ENCODE peak calls at places on chromosomes 11 and 22, in nine cellular contexts. One of them, this sample, is unnamed.

GRCh38 chr11:121587182-121587581 is 134.4 kb upstream of the SORL1-AS1 start:
- DNase-seq in B cell: no peak
- DNase-seq in CD8-positive, alpha-beta T cell: no peak
- DNase-seq in CD4-positive, alpha-beta T cell: no peak
- DNase-seq in mammary epithelial cell: no peak
- DNase-seq in GM23338: no peak
- DNase-seq in tibial artery: no peak
- DNase-seq in prostate gland: no peak
- DNase-seq in K562: no peak
- DNase-seq in this sample: no peak

GRCh38 chr22:38724926-38725571 is 19.3 kb downstream of the GTPBP1 start:
- DNase-seq in B cell: peak
- DNase-seq in CD8-positive, alpha-beta T cell: no peak
- DNase-seq in CD4-positive, alpha-beta T cell: no peak
- DNase-seq in mammary epithelial cell: peak
- DNase-seq in GM23338: peak
- DNase-seq in tibial artery: no peak
- DNase-seq in prostate gland: no peak
- DNase-seq in K562: peak
- DNase-seq in this sample: peak

GRCh38 chr22:27534720-27535125 is 266.8 kb downstream of the MN1 start:
- DNase-seq in B cell: no peak
- DNase-seq in CD8-positive, alpha-beta T cell: no peak
- DNase-seq in CD4-positive, alpha-beta T cell: no peak
- DNase-seq in mammary epithelial cell: no peak
- DNase-seq in GM23338: no peak
- DNase-seq in tibial artery: no peak
- DNase-seq in prostate gland: no peak
- DNase-seq in K562: no peak
- DNase-seq in this sample: no peak

GRCh38 chr11:91837649-91838330 is 386.8 kb upstream of the FAT3 start:
- DNase-seq in B cell: no peak
- DNase-seq in CD8-positive, alpha-beta T cell: no peak
- DNase-seq in CD4-positive, alpha-beta T cell: no peak
- DNase-seq in mammary epithelial cell: no peak
- DNase-seq in GM23338: no peak
- DNase-seq in tibial artery: no peak
- DNase-seq in prostate gland: no peak
- DNase-seq in K562: no peak
- DNase-seq in this sample: no peak

GRCh38 chr11:12800032-12800671 is 125.9 kb downstream of the TEAD1 start:
- DNase-seq in B cell: no peak
- DNase-seq in CD8-positive, alpha-beta T cell: no peak
- DNase-seq in CD4-positive, alpha-beta T cell: no peak
- DNase-seq in mammary epithelial cell: peak
- DNase-seq in GM23338: peak
- DNase-seq in tibial artery: no peak
- DNase-seq in prostate gland: peak
- DNase-seq in K562: peak
- DNase-seq in this sample: no peak

GRCh38 chr11:13784848-13785247 is 116.4 kb downstream of the FAR1 start:
- DNase-seq in B cell: no peak
- DNase-seq in CD8-positive, alpha-beta T cell: no peak
- DNase-seq in CD4-positive, alpha-beta T cell: no peak
- DNase-seq in mammary epithelial cell: no peak
- DNase-seq in GM23338: no peak
- DNase-seq in tibial artery: no peak
- DNase-seq in prostate gland: peak
- DNase-seq in K562: no peak
- DNase-seq in this sample: no peak

GRCh38 chr11:100831929-100832480 is 144.9 kb downstream of the ARHGAP42 start:
- DNase-seq in B cell: no peak
- DNase-seq in CD8-positive, alpha-beta T cell: no peak
- DNase-seq in CD4-positive, alpha-beta T cell: no peak
- DNase-seq in mammary epithelial cell: no peak
- DNase-seq in GM23338: no peak
- DNase-seq in tibial artery: peak
- DNase-seq in prostate gland: no peak
- DNase-seq in K562: no peak
- DNase-seq in this sample: no peak

GRCh38 chr11:32029721-32030120 is 61.2 kb upstream of the RCN1 start:
- DNase-seq in B cell: no peak
- DNase-seq in CD8-positive, alpha-beta T cell: no peak
- DNase-seq in CD4-positive, alpha-beta T cell: no peak
- DNase-seq in mammary epithelial cell: no peak
- DNase-seq in GM23338: no peak
- DNase-seq in tibial artery: no peak
- DNase-seq in prostate gland: no peak
- DNase-seq in K562: no peak
- DNase-seq in this sample: no peak

GRCh38 chr11:2259897-2260451 is 10.4 kb downstream of the ASCL2 start:
- DNase-seq in B cell: no peak
- DNase-seq in CD8-positive, alpha-beta T cell: peak
- DNase-seq in CD4-positive, alpha-beta T cell: no peak
- DNase-seq in mammary epithelial cell: no peak
- DNase-seq in GM23338: no peak
- DNase-seq in tibial artery: no peak
- DNase-seq in prostate gland: peak
- DNase-seq in K562: no peak
- DNase-seq in this sample: no peak

GRCh38 chr11:95682552-95682951 is 107.0 kb downstream of the FAM76B start:
- DNase-seq in B cell: no peak
- DNase-seq in CD8-positive, alpha-beta T cell: no peak
- DNase-seq in CD4-positive, alpha-beta T cell: no peak
- DNase-seq in mammary epithelial cell: peak
- DNase-seq in GM23338: no peak
- DNase-seq in tibial artery: no peak
- DNase-seq in prostate gland: no peak
- DNase-seq in K562: no peak
- DNase-seq in this sample: no peak

GRCh38 chr11:65383778-65384177 is 1.3 kb upstream of the SLC25A45 start:
- DNase-seq in B cell: no peak
- DNase-seq in CD8-positive, alpha-beta T cell: no peak
- DNase-seq in CD4-positive, alpha-beta T cell: no peak
- DNase-seq in mammary epithelial cell: no peak
- DNase-seq in GM23338: no peak
- DNase-seq in tibial artery: no peak
- DNase-seq in prostate gland: no peak
- DNase-seq in K562: no peak
- DNase-seq in this sample: no peak

GRCh38 chr11:47399860-47400812 is 8.3 kb upstream of the SLC39A13 start:
- DNase-seq in B cell: peak
- DNase-seq in CD8-positive, alpha-beta T cell: peak
- DNase-seq in CD4-positive, alpha-beta T cell: no peak
- DNase-seq in mammary epithelial cell: no peak
- DNase-seq in GM23338: peak
- DNase-seq in tibial artery: peak
- DNase-seq in prostate gland: no peak
- DNase-seq in K562: peak
- DNase-seq in this sample: no peak

GRCh38 chr11:70270877-70271634 is 566 bp downstream of the PPFIA1 start:
- DNase-seq in B cell: no peak
- DNase-seq in CD8-positive, alpha-beta T cell: no peak
- DNase-seq in CD4-positive, alpha-beta T cell: peak
- DNase-seq in mammary epithelial cell: peak
- DNase-seq in GM23338: peak
- DNase-seq in tibial artery: no peak
- DNase-seq in prostate gland: no peak
- DNase-seq in K562: peak
- DNase-seq in this sample: peak

GRCh38 chr11:44955019-44955738 is 4.5 kb upstream of the TP53I11 start:
- DNase-seq in B cell: no peak
- DNase-seq in CD8-positive, alpha-beta T cell: no peak
- DNase-seq in CD4-positive, alpha-beta T cell: no peak
- DNase-seq in mammary epithelial cell: no peak
- DNase-seq in GM23338: no peak
- DNase-seq in tibial artery: peak
- DNase-seq in prostate gland: no peak
- DNase-seq in K562: peak
- DNase-seq in this sample: peak

GRCh38 chr11:102318469-102318868 is 1.2 kb downstream of the BIRC3 start:
- DNase-seq in B cell: peak
- DNase-seq in CD8-positive, alpha-beta T cell: peak
- DNase-seq in CD4-positive, alpha-beta T cell: peak
- DNase-seq in mammary epithelial cell: peak
- DNase-seq in GM23338: no peak
- DNase-seq in tibial artery: no peak
- DNase-seq in prostate gland: no peak
- DNase-seq in K562: no peak
- DNase-seq in this sample: no peak

GRCh38 chr11:1192741-1193325 is 30.0 kb upstream of the MUC5B start:
- DNase-seq in B cell: peak
- DNase-seq in CD8-positive, alpha-beta T cell: no peak
- DNase-seq in CD4-positive, alpha-beta T cell: peak
- DNase-seq in mammary epithelial cell: no peak
- DNase-seq in GM23338: no peak
- DNase-seq in tibial artery: no peak
- DNase-seq in prostate gland: no peak
- DNase-seq in K562: no peak
- DNase-seq in this sample: no peak

GRCh38 chr11:3346587-3346986 is 32.4 kb downstream of the ZNF195 start:
- DNase-seq in B cell: no peak
- DNase-seq in CD8-positive, alpha-beta T cell: no peak
- DNase-seq in CD4-positive, alpha-beta T cell: no peak
- DNase-seq in mammary epithelial cell: no peak
- DNase-seq in GM23338: no peak
- DNase-seq in tibial artery: no peak
- DNase-seq in prostate gland: no peak
- DNase-seq in K562: no peak
- DNase-seq in this sample: no peak

GRCh38 chr11:66470015-66470414 is 3.3 kb downstream of the PELI3 start:
- DNase-seq in B cell: no peak
- DNase-seq in CD8-positive, alpha-beta T cell: no peak
- DNase-seq in CD4-positive, alpha-beta T cell: no peak
- DNase-seq in mammary epithelial cell: no peak
- DNase-seq in GM23338: peak
- DNase-seq in tibial artery: no peak
- DNase-seq in prostate gland: no peak
- DNase-seq in K562: no peak
- DNase-seq in this sample: no peak
- TF ChIP-seq CTCF in B cell: no peak
- TF ChIP-seq CTCF in CD8-positive, alpha-beta T cell: no peak
- TF ChIP-seq CTCF in CD4-positive, alpha-beta T cell: no peak
- TF ChIP-seq CTCF in mammary epithelial cell: no peak
- TF ChIP-seq CTCF in GM23338: no peak
- TF ChIP-seq CTCF in tibial artery: no peak
- TF ChIP-seq CTCF in prostate gland: no peak
- TF ChIP-seq CTCF in K562: no peak
- TF ChIP-seq CTCF in this sample: no peak

GRCh38 chr11:88886796-88887195 is 179.0 kb downstream of the GRM5 start:
- DNase-seq in B cell: no peak
- DNase-seq in CD8-positive, alpha-beta T cell: peak
- DNase-seq in CD4-positive, alpha-beta T cell: peak
- DNase-seq in mammary epithelial cell: peak
- DNase-seq in GM23338: peak
- DNase-seq in tibial artery: no peak
- DNase-seq in prostate gland: no peak
- DNase-seq in K562: peak
- DNase-seq in this sample: peak
- TF ChIP-seq CTCF in B cell: no peak
- TF ChIP-seq CTCF in CD8-positive, alpha-beta T cell: peak
- TF ChIP-seq CTCF in CD4-positive, alpha-beta T cell: peak
- TF ChIP-seq CTCF in mammary epithelial cell: peak
- TF ChIP-seq CTCF in GM23338: peak
- TF ChIP-seq CTCF in tibial artery: no peak
- TF ChIP-seq CTCF in prostate gland: no peak
- TF ChIP-seq CTCF in K562: peak
- TF ChIP-seq CTCF in this sample: peak

DNA sequence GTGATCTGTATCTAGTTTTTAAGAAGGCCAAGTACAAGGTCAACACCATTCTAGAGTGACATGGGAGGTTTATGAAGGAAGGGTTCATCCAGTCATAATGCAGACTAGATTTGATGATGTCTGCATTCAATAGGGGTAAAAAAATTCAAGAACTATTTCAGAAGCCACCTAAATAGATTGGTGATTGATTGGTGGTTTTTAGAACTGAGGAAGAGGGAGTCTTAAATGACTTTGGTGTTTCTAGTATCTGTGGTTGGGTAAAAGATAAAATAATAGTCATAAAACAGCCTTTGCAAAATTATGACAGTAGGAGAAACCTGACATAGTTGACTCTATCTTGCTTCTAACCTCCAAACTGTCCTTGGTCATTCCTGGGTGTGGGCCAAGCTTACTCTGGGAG is 114.1 kb downstream of the OPCML start:
- DNase-seq in B cell: no peak
- DNase-seq in CD8-positive, alpha-beta T cell: no peak
- DNase-seq in CD4-positive, alpha-beta T cell: no peak
- DNase-seq in mammary epithelial cell: no peak
- DNase-seq in GM23338: no peak
- DNase-seq in tibial artery: no peak
- DNase-seq in prostate gland: no peak
- DNase-seq in K562: no peak
- DNase-seq in this sample: no peak
- TF ChIP-seq CTCF in B cell: no peak
- TF ChIP-seq CTCF in CD8-positive, alpha-beta T cell: no peak
- TF ChIP-seq CTCF in CD4-positive, alpha-beta T cell: no peak
- TF ChIP-seq CTCF in mammary epithelial cell: no peak
- TF ChIP-seq CTCF in GM23338: no peak
- TF ChIP-seq CTCF in tibial artery: no peak
- TF ChIP-seq CTCF in prostate gland: no peak
- TF ChIP-seq CTCF in K562: no peak
- TF ChIP-seq CTCF in this sample: no peak

GRCh38 chr22:46534901-46535630 is 2.4 kb downstream of the CELSR1 start:
- DNase-seq in B cell: no peak
- DNase-seq in CD8-positive, alpha-beta T cell: no peak
- DNase-seq in CD4-positive, alpha-beta T cell: no peak
- DNase-seq in mammary epithelial cell: no peak
- DNase-seq in GM23338: no peak
- DNase-seq in tibial artery: no peak
- DNase-seq in prostate gland: no peak
- DNase-seq in K562: no peak
- DNase-seq in this sample: no peak

GRCh38 chr22:46531776-46532175 is 5.6 kb downstream of the CELSR1 start:
- DNase-seq in B cell: no peak
- DNase-seq in CD8-positive, alpha-beta T cell: no peak
- DNase-seq in CD4-positive, alpha-beta T cell: no peak
- DNase-seq in mammary epithelial cell: no peak
- DNase-seq in GM23338: no peak
- DNase-seq in tibial artery: no peak
- DNase-seq in prostate gland: no peak
- DNase-seq in K562: no peak
- DNase-seq in this sample: no peak

GRCh38 chr22:46535876-46536558 is 1.4 kb downstream of the CELSR1 start:
- DNase-seq in B cell: no peak
- DNase-seq in CD8-positive, alpha-beta T cell: no peak
- DNase-seq in CD4-positive, alpha-beta T cell: no peak
- DNase-seq in mammary epithelial cell: no peak
- DNase-seq in GM23338: peak
- DNase-seq in tibial artery: no peak
- DNase-seq in prostate gland: no peak
- DNase-seq in K562: no peak
- DNase-seq in this sample: no peak

GRCh38 chr22:46534177-46534776 is 3.1 kb downstream of the CELSR1 start:
- DNase-seq in B cell: no peak
- DNase-seq in CD8-positive, alpha-beta T cell: no peak
- DNase-seq in CD4-positive, alpha-beta T cell: no peak
- DNase-seq in mammary epithelial cell: no peak
- DNase-seq in GM23338: no peak
- DNase-seq in tibial artery: no peak
- DNase-seq in prostate gland: no peak
- DNase-seq in K562: no peak
- DNase-seq in this sample: no peak

GRCh38 chr22:46533434-46533833 is 4.0 kb downstream of the CELSR1 start:
- DNase-seq in B cell: no peak
- DNase-seq in CD8-positive, alpha-beta T cell: no peak
- DNase-seq in CD4-positive, alpha-beta T cell: no peak
- DNase-seq in mammary epithelial cell: no peak
- DNase-seq in GM23338: peak
- DNase-seq in tibial artery: no peak
- DNase-seq in prostate gland: peak
- DNase-seq in K562: peak
- DNase-seq in this sample: no peak
- TF ChIP-seq CTCF in B cell: no peak
- TF ChIP-seq CTCF in CD8-positive, alpha-beta T cell: no peak
- TF ChIP-seq CTCF in CD4-positive, alpha-beta T cell: no peak
- TF ChIP-seq CTCF in mammary epithelial cell: no peak
- TF ChIP-seq CTCF in GM23338: no peak
- TF ChIP-seq CTCF in tibial artery: no peak
- TF ChIP-seq CTCF in prostate gland: no peak
- TF ChIP-seq CTCF in K562: no peak
- TF ChIP-seq CTCF in this sample: no peak

This sample was measured in endothelial cell.